ENCODE peak calls at places on chromosome 3, in ten cellular contexts. K is cardiac muscle cell; Q is stimulated activated CD4-positive, alpha-beta T cell treated with anti-CD3 and anti-CD28 coated beads, Interleukin-4, amount 100 ng/mL, for 48 hours; R is dorsolateral prefrontal cortex; O is AML-193; V is naive thymus-derived CD4-positive, alpha-beta T cell; L is GM03348; J is endothelial cell; H is HS-27A; Z is GM12865. I is an unnamed sample.

GRCh38 chr3:133330043-133330442 is 69.8 kb upstream of the BFSP2 start:
- DNase-seq in K (peak), Q (no peak), R (peak), O (no peak), V (no peak), L (no peak), J (peak), H (no peak), Z (no peak), I (no peak)

GRCh38 chr3:86954751-86955150 is 36.2 kb downstream of the VGLL3 start:
- DNase-seq in K (no peak), Q (no peak), R (no peak), O (no peak), V (no peak), L (peak), J (no peak), H (no peak), Z (no peak), I (no peak)

GRCh38 chr3:51396401-51396800 is 5.3 kb downstream of the RBM15B start:
- DNase-seq in K (no peak), Q (no peak), R (no peak), O (no peak), V (no peak), L (no peak), J (no peak), H (no peak), Z (no peak), I (no peak)

GRCh38 chr3:171192176-171192854 is 165.8 kb upstream of the SLC2A2 start:
- DNase-seq in K (no peak), Q (no peak), R (no peak), O (no peak), V (no peak), L (peak), J (no peak), H (peak), Z (no peak), I (peak)

GRCh38 chr3:155428558-155428957 is 135.1 kb upstream of the STRIT1 start:
- DNase-seq in K (no peak), Q (no peak), R (no peak), O (no peak), V (no peak), L (peak), J (no peak), H (no peak), Z (no peak), I (peak)

GRCh38 chr3:47013231-47013630 is 33.8 kb downstream of the NBEAL2 start:
- DNase-seq in K (no peak), Q (no peak), R (no peak), O (no peak), V (no peak), L (no peak), J (no peak), H (no peak), Z (no peak), I (no peak)

GRCh38 chr3:56725175-56725574 is 42.1 kb upstream of the TASOR start:
- DNase-seq in K (no peak), Q (peak), R (no peak), O (no peak), V (peak), L (no peak), J (no peak), H (no peak), Z (peak), I (no peak)

GRCh38 chr3:24012589-24013257 is 67.6 kb downstream of the NR1D2 start:
- DNase-seq in K (no peak), Q (no peak), R (no peak), O (no peak), V (no peak), L (no peak), J (no peak), H (no peak), Z (peak), I (no peak)